ENCODE peak calls at places on chromosomes 2 and 18, in seven cellular contexts. One of them, this sample, is unnamed. For H3K4me1, the result is how much of the 10 kb centered on the place peaks cover.

GRCh38 chr2:235027558-235028214 is 75.9 kb downstream of the SH3BP4 start:
- DNase-seq in GM12878: no peak
- DNase-seq in A549: peak
- DNase-seq in K562: no peak
- DNase-seq in H1: no peak
- DNase-seq in SK-N-SH: no peak
- DNase-seq in HepG2: no peak
- DNase-seq in this sample: peak

GRCh38 chr2:28406276-28407096 is 13.8 kb downstream of the FOSL2 start:
- DNase-seq in SK-N-SH: no peak
- DNase-seq in HepG2: no peak
- DNase-seq in H1: no peak
- DNase-seq in A549: no peak
- DNase-seq in K562: peak
- DNase-seq in GM12878: no peak
- DNase-seq in this sample: peak

GRCh38 chr2:30481323-30481800 is 34.3 kb downstream of the LCLAT1 start:
- DNase-seq in H1: no peak
- DNase-seq in HepG2: no peak
- DNase-seq in SK-N-SH: no peak
- DNase-seq in K562: no peak
- DNase-seq in A549: no peak
- DNase-seq in GM12878: no peak
- DNase-seq in this sample: no peak

GRCh38 chr2:227870710-227871374 is 589 bp upstream of the DAW1 start:
- DNase-seq in H1: no peak
- DNase-seq in HepG2: no peak
- DNase-seq in K562: no peak
- DNase-seq in GM12878: no peak
- DNase-seq in SK-N-SH: no peak
- DNase-seq in A549: peak
- DNase-seq in this sample: peak

GRCh38 chr2:191304939-191305875 is 60.0 kb downstream of the MYO1B start:
- DNase-seq in K562: no peak
- DNase-seq in H1: no peak
- DNase-seq in SK-N-SH: no peak
- DNase-seq in A549: no peak
- DNase-seq in GM12878: no peak
- DNase-seq in HepG2: no peak
- DNase-seq in this sample: peak

GRCh38 chr2:221203846-221204245 is 368.3 kb downstream of the EPHA4 start:
- DNase-seq in H1: no peak
- DNase-seq in GM12878: no peak
- DNase-seq in K562: no peak
- DNase-seq in HepG2: no peak
- DNase-seq in SK-N-SH: no peak
- DNase-seq in A549: no peak
- DNase-seq in this sample: no peak

GRCh38 chr18:55839350-55839749 is 251.4 kb upstream of the TCF4 start:
- DNase-seq in HepG2: no peak
- DNase-seq in K562: no peak
- DNase-seq in A549: no peak
- DNase-seq in SK-N-SH: no peak
- DNase-seq in H1: no peak
- DNase-seq in GM12878: no peak
- DNase-seq in this sample: peak

GRCh38 chr2:223725494-223725893 is 111.9 kb downstream of the AP1S3 start:
- DNase-seq in K562: peak
- DNase-seq in A549: peak
- DNase-seq in HepG2: peak
- DNase-seq in H1: peak
- DNase-seq in SK-N-SH: peak
- DNase-seq in GM12878: no peak
- DNase-seq in this sample: peak

GRCh38 chr18:48994044-48994651 is 43.4 kb upstream of the SMAD7 start:
- DNase-seq in H1: no peak
- DNase-seq in A549: peak
- DNase-seq in HepG2: peak
- DNase-seq in K562: no peak
- DNase-seq in GM12878: no peak
- DNase-seq in SK-N-SH: no peak
- DNase-seq in this sample: peak

GRCh38 chr2:38547791-38548190 is 54.9 kb downstream of the HNRNPLL start:
- DNase-seq in H1: no peak
- DNase-seq in HepG2: no peak
- DNase-seq in K562: no peak
- DNase-seq in A549: no peak
- DNase-seq in SK-N-SH: no peak
- DNase-seq in GM12878: no peak
- DNase-seq in this sample: no peak

GRCh38 chr18:46488472-46489213 is 168.4 kb downstream of the LOXHD1 start:
- DNase-seq in A549: no peak
- DNase-seq in H1: no peak
- DNase-seq in HepG2: no peak
- DNase-seq in K562: no peak
- DNase-seq in SK-N-SH: no peak
- DNase-seq in GM12878: no peak
- DNase-seq in this sample: no peak

GRCh38 chr2:23653326-23653725 is 268.3 kb downstream of the KLHL29 start:
- DNase-seq in GM12878: no peak
- DNase-seq in H1: no peak
- DNase-seq in A549: no peak
- DNase-seq in K562: no peak
- DNase-seq in HepG2: no peak
- DNase-seq in SK-N-SH: no peak
- DNase-seq in this sample: no peak

GRCh38 chr2:38750793-38751042 is 443 bp downstream of the SRSF7 start:
- DNase-seq in SK-N-SH: peak
- DNase-seq in H1: no peak
- DNase-seq in GM12878: no peak
- DNase-seq in HepG2: no peak
- DNase-seq in K562: no peak
- DNase-seq in A549: no peak
- DNase-seq in this sample: no peak

GRCh38 chr18:28176933-28177827 is at the start of gene CDH2:
- DNase-seq in H1: peak
- DNase-seq in K562: no peak
- DNase-seq in HepG2: peak
- DNase-seq in SK-N-SH: peak
- DNase-seq in A549: peak
- DNase-seq in GM12878: no peak
- DNase-seq in this sample: peak

GRCh38 chr2:177211602-177212105 is 940 bp upstream of the HNRNPA3 start:
- DNase-seq in A549: no peak
- DNase-seq in H1: no peak
- DNase-seq in SK-N-SH: peak
- DNase-seq in HepG2: no peak
- DNase-seq in K562: no peak
- DNase-seq in GM12878: no peak
- DNase-seq in this sample: no peak

GRCh38 chr2:132830321-132830720 is 160.3 kb upstream of the LYPD1 start:
- DNase-seq in A549: no peak
- DNase-seq in GM12878: no peak
- DNase-seq in H1: no peak
- DNase-seq in SK-N-SH: no peak
- DNase-seq in K562: no peak
- DNase-seq in HepG2: no peak
- DNase-seq in this sample: no peak

GRCh38 chr2:207046642-207047213 is 107.4 kb downstream of the CPO start:
- DNase-seq in H1: no peak
- DNase-seq in HepG2: no peak
- DNase-seq in SK-N-SH: no peak
- DNase-seq in A549: peak
- DNase-seq in K562: no peak
- DNase-seq in GM12878: no peak
- DNase-seq in this sample: no peak

GRCh38 chr2:73290049-73290839 is 3.1 kb downstream of the EGR4 start:
- DNase-seq in HepG2: peak
- DNase-seq in SK-N-SH: peak
- DNase-seq in H1: peak
- DNase-seq in K562: no peak
- DNase-seq in A549: peak
- DNase-seq in GM12878: no peak
- DNase-seq in this sample: peak

GRCh38 chr2:20221169-20221938 is 3.6 kb downstream of the SDC1 start:
- DNase-seq in K562: no peak
- DNase-seq in SK-N-SH: peak
- DNase-seq in GM12878: no peak
- DNase-seq in HepG2: no peak
- DNase-seq in H1: no peak
- DNase-seq in A549: no peak
- DNase-seq in this sample: peak

GRCh38 chr2:155368934-155369333 is 670.4 kb downstream of the KCNJ3 start:
- DNase-seq in HepG2: peak
- DNase-seq in H1: no peak
- DNase-seq in SK-N-SH: no peak
- DNase-seq in GM12878: no peak
- DNase-seq in K562: no peak
- DNase-seq in A549: peak
- DNase-seq in this sample: peak

GRCh38 chr2:234979204-234980167 is 27.7 kb downstream of the SH3BP4 start:
- DNase-seq in GM12878: no peak
- DNase-seq in HepG2: peak
- DNase-seq in K562: no peak
- DNase-seq in A549: peak
- DNase-seq in SK-N-SH: no peak
- DNase-seq in H1: no peak
- DNase-seq in this sample: peak

GRCh38 chr18:36809590-36810381 is 19.0 kb downstream of the TPGS2 start:
- DNase-seq in K562: peak
- DNase-seq in SK-N-SH: peak
- DNase-seq in HepG2: peak
- DNase-seq in H1: no peak
- DNase-seq in A549: peak
- DNase-seq in GM12878: peak
- DNase-seq in this sample: peak

GRCh38 chr2:59297829-59298228 is 1056.7 kb upstream of the FANCL start:
- DNase-seq in H1: no peak
- DNase-seq in K562: no peak
- DNase-seq in HepG2: no peak
- DNase-seq in SK-N-SH: no peak
- DNase-seq in A549: no peak
- DNase-seq in GM12878: no peak
- DNase-seq in this sample: no peak

GRCh38 chr2:191892391-191892790 is 45.5 kb upstream of the CAVIN2 start:
- DNase-seq in H1: no peak
- DNase-seq in SK-N-SH: no peak
- DNase-seq in K562: no peak
- DNase-seq in GM12878: no peak
- DNase-seq in A549: no peak
- DNase-seq in HepG2: no peak
- DNase-seq in this sample: peak

GRCh38 chr2:189601043-189601442 is 20.5 kb upstream of the SLC40A1 start:
- DNase-seq in A549: peak
- DNase-seq in K562: peak
- DNase-seq in SK-N-SH: no peak
- DNase-seq in H1: no peak
- DNase-seq in GM12878: no peak
- DNase-seq in HepG2: no peak
- DNase-seq in this sample: peak

GRCh38 chr2:168320267-168320666 is 72.9 kb upstream of the STK39 start:
- DNase-seq in HepG2: no peak
- DNase-seq in K562: no peak
- DNase-seq in SK-N-SH: no peak
- DNase-seq in H1: no peak
- DNase-seq in GM12878: no peak
- DNase-seq in A549: no peak
- DNase-seq in this sample: no peak

GRCh38 chr2:8583400-8584173 is 98.3 kb upstream of the ID2 start:
- DNase-seq in GM12878: peak
- DNase-seq in HepG2: peak
- DNase-seq in SK-N-SH: no peak
- DNase-seq in A549: peak
- DNase-seq in H1: peak
- DNase-seq in K562: peak
- DNase-seq in this sample: peak

GRCh38 chr2:99865818-99866676 is 276.3 kb downstream of the AFF3 start:
- DNase-seq in HepG2: no peak
- DNase-seq in K562: no peak
- DNase-seq in SK-N-SH: no peak
- DNase-seq in A549: no peak
- DNase-seq in GM12878: no peak
- DNase-seq in H1: no peak
- DNase-seq in this sample: peak

GRCh38 chr2:118224144-118224887 is 136.0 kb downstream of the INSIG2 start:
- DNase-seq in SK-N-SH: peak
- DNase-seq in HepG2: no peak
- DNase-seq in A549: no peak
- DNase-seq in K562: no peak
- DNase-seq in H1: peak
- DNase-seq in GM12878: no peak
- DNase-seq in this sample: no peak

DNA sequence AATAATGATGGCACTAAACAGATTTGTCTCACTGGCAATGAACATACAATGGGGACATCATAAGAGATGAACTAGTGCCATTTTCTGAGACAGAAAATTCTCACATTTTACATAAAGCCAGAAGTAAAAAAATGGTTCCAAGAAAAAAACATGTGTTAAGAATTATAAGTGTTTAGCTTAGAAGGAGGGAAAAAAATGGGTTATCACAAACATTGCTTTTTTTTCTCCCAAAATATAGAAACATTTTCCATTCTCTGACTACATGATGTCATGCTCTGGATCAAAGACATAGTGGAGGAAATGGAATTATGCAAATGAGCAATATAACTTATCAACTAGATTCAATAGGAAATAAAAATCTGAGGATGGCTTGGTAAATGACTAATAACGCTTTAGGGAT is 49.8 kb downstream of the SPATS2L start:
- DNase-seq in H1: no peak
- DNase-seq in HepG2: no peak
- DNase-seq in K562: no peak
- DNase-seq in A549: no peak
- DNase-seq in SK-N-SH: no peak
- DNase-seq in GM12878: no peak
- DNase-seq in this sample: peak
- H3K4me1 ChIP-seq in H1: under half
- H3K4me1 ChIP-seq in HepG2: half or more
- H3K4me1 ChIP-seq in K562: under half
- H3K4me1 ChIP-seq in A549: under half
- H3K4me1 ChIP-seq in SK-N-SH: under half
- H3K4me1 ChIP-seq in GM12878: under half
- H3K4me1 ChIP-seq in this sample: under half

GRCh38 chr2:173049732-173050314 is 25.8 kb upstream of the MAP3K20 start:
- DNase-seq in SK-N-SH: no peak
- DNase-seq in HepG2: no peak
- DNase-seq in H1: no peak
- DNase-seq in A549: no peak
- DNase-seq in K562: no peak
- DNase-seq in GM12878: no peak
- DNase-seq in this sample: no peak
- H3K4me3 ChIP-seq in SK-N-SH: no peak
- H3K4me3 ChIP-seq in HepG2: no peak
- H3K4me3 ChIP-seq in H1: no peak
- H3K4me3 ChIP-seq in A549: no peak
- H3K4me3 ChIP-seq in K562: no peak
- H3K4me3 ChIP-seq in GM12878: no peak
- H3K4me3 ChIP-seq in this sample: no peak

GRCh38 chr2:215830313-215830712 is 183.0 kb downstream of the MREG start:
- DNase-seq in HepG2: peak
- DNase-seq in A549: peak
- DNase-seq in GM12878: no peak
- DNase-seq in H1: no peak
- DNase-seq in K562: peak
- DNase-seq in SK-N-SH: no peak
- DNase-seq in this sample: peak
- TF ChIP-seq USF2 in HepG2: no peak
- TF ChIP-seq USF2 in A549: no peak
- TF ChIP-seq USF2 in GM12878: no peak
- TF ChIP-seq USF2 in H1: no peak
- TF ChIP-seq USF2 in K562: no peak
- TF ChIP-seq USF2 in SK-N-SH: no peak
- TF ChIP-seq USF2 in this sample: no peak

GRCh38 chr2:74846481-74846880 is 12.6 kb downstream of the HK2 start:
- DNase-seq in HepG2: no peak
- DNase-seq in SK-N-SH: no peak
- DNase-seq in GM12878: no peak
- DNase-seq in H1: no peak
- DNase-seq in K562: no peak
- DNase-seq in A549: no peak
- DNase-seq in this sample: no peak
- H3K4me1 ChIP-seq in HepG2: half or more
- H3K4me1 ChIP-seq in SK-N-SH: half or more
- H3K4me1 ChIP-seq in GM12878: half or more
- H3K4me1 ChIP-seq in H1: under half
- H3K4me1 ChIP-seq in K562: under half
- H3K4me1 ChIP-seq in A549: under half
- H3K4me1 ChIP-seq in this sample: half or more

This sample was measured in IMR-90.